ENCODE peak calls at places on chromosomes 11 and 22, in five cellular contexts. N, T, Z, B and Q are unnamed samples.

GRCh38 chr11:43832536-43832935 is 48.1 kb upstream of the ALKBH3 start:
- DNase-seq in T (no peak), B (no peak), N (no peak), Z (no peak), Q (no peak)

GRCh38 chr11:102306817-102307814 is 10.2 kb upstream of the BIRC3 start:
- DNase-seq in Z (no peak), T (no peak), N (peak; percentile 31), B (no peak), Q (no peak)

GRCh38 chr22:17881366-17881765 is 107.1 kb upstream of the BID start:
- DNase-seq in N (no peak), B (no peak), Z (no peak), T (no peak), Q (no peak)

GRCh38 chr11:99932684-99933083 is 754.4 kb upstream of the ARHGAP42 start:
- DNase-seq in N (no peak), T (no peak), Z (no peak), B (no peak), Q (no peak)

GRCh38 chr11:46239801-46240061 is 37.7 kb upstream of the CREB3L1 start:
- DNase-seq in T (no peak), N (no peak), B (peak; percentile 76), Z (no peak), Q (no peak)

GRCh38 chr22:35189559-35189958 is 67.7 kb upstream of the HMGXB4 start:
- DNase-seq in Z (no peak), T (no peak), B (no peak), N (no peak), Q (no peak)

GRCh38 chr11:67240575-67241389 is 25.5 kb upstream of the GRK2 start:
- DNase-seq in B (peak; percentile 70), Z (peak; percentile 59), N (peak; percentile 75), T (peak; percentile 61), Q (no peak)

GRCh38 chr22:47367107-47367690 is 604.7 kb downstream of the TBC1D22A start:
- DNase-seq in N (no peak), T (no peak), Z (peak; percentile 11), B (no peak), Q (no peak)

GRCh38 chr11:12143461-12144258 is 33.3 kb downstream of the MICAL2 start:
- DNase-seq in T (no peak), N (no peak), Z (no peak), B (no peak), Q (no peak)

GRCh38 chr11:31655483-31655882 is 145.9 kb downstream of the ELP4 start:
- DNase-seq in N (no peak), Z (no peak), T (no peak), B (peak; percentile 83), Q (no peak)

GRCh38 chr11:70420008-70420464 is 21.7 kb downstream of the CTTN start:
- DNase-seq in N (peak; percentile 100), T (no peak), Z (no peak), B (peak; percentile 80), Q (no peak)

GRCh38 chr11:62054484-62055121 is 69.2 kb upstream of the INCENP start:
- DNase-seq in T (no peak), B (peak; percentile 45), Z (peak; percentile 48), N (peak; percentile 57), Q (no peak)

GRCh38 chr22:46618667-46619066 is 1.5 kb upstream of the GRAMD4 start:
- DNase-seq in T (no peak), N (no peak), Z (no peak), B (no peak), Q (no peak)

GRCh38 chr11:46547579-46547978 is 46.2 kb downstream of the AMBRA1 start:
- DNase-seq in Z (peak; percentile 34), T (no peak), N (no peak), B (no peak), Q (no peak)

GRCh38 chr22:17205432-17205831 is 13.8 kb downstream of the ADA2 start:
- DNase-seq in N (peak; percentile 27), Z (no peak), B (no peak), T (no peak), Q (no peak)

GRCh38 chr11:28040384-28040783 is 67.6 kb downstream of the KIF18A start:
- DNase-seq in N (no peak), B (no peak), T (no peak), Z (no peak), Q (no peak)

GRCh38 chr11:64834723-64835615 is 9.5 kb downstream of the CDC42BPG start:
- DNase-seq in N (no peak), T (no peak), B (no peak), Z (peak; percentile 90), Q (peak; percentile 56)

GRCh38 chr11:61095022-61095421 is 7.3 kb upstream of the CD5 start:
- DNase-seq in B (no peak), Z (no peak), N (no peak), T (no peak), Q (no peak)

GRCh38 chr11:124923296-124923695 is 4.2 kb downstream of the HEPN1 start:
- DNase-seq in Z (no peak), N (no peak), B (no peak), T (no peak), Q (no peak)

GRCh38 chr22:24247011-24247507 is 2.2 kb upstream of the GGT5 start:
- DNase-seq in N (no peak), B (peak; percentile 40), Z (no peak), T (no peak), Q (peak; percentile 5)

GRCh38 chr11:37946155-37946766 is 1348.2 kb upstream of the RAG2 start:
- DNase-seq in B (peak; percentile 30), Z (peak; percentile 29), T (no peak), N (peak; percentile 82), Q (peak; percentile 31)

GRCh38 chr11:72753341-72754148 is 1.3 kb upstream of the ARAP1 start:
- DNase-seq in B (no peak), N (peak; percentile 72), T (no peak), Z (no peak), Q (no peak)

GRCh38 chr11:126115253-126115540 is 52.5 kb upstream of the CDON start:
- DNase-seq in B (no peak), T (peak; percentile 70), Z (peak; percentile 91), N (no peak), Q (no peak)

GRCh38 chr11:121106812-121107211 is 5.8 kb downstream of the TECTA start:
- DNase-seq in Z (no peak), N (no peak), T (no peak), B (no peak), Q (no peak)

GRCh38 chr11:69270929-69271328 is 23.0 kb upstream of the MYEOV start:
- DNase-seq in Z (no peak), T (no peak), N (no peak), B (no peak), Q (no peak)

GRCh38 chr22:50260801-50261614 is 475 bp downstream of the MAPK12 start:
- DNase-seq in N (peak; percentile 58), Z (peak; percentile 51), T (no peak), B (peak; percentile 64), Q (peak; percentile 70)

GRCh38 chr22:34800265-34800664 is 265.7 kb upstream of the ISX start:
- DNase-seq in T (peak; percentile 68), N (no peak), Z (no peak), B (no peak), Q (no peak)

GRCh38 chr11:8361206-8361605 is 97.5 kb upstream of the LMO1 start:
- DNase-seq in T (no peak), Z (no peak), B (no peak), N (no peak), Q (no peak)

GRCh38 chr22:28181332-28181731 is 262.3 kb upstream of the PITPNB start:
- DNase-seq in Z (no peak), T (peak; percentile 13), N (no peak), B (no peak), Q (peak; percentile 29)

GRCh38 chr11:2724653-2725366 is 25.0 kb upstream of the KCNQ1OT1 start:
- DNase-seq in N (no peak), Z (no peak), T (no peak), B (peak; percentile 51), Q (no peak)